ENCODE peak calls at places on chromosome 2, in four cellular contexts. H is sigmoid colon, Y is IMR-90, W is mammary epithelial cell. E is an unnamed sample.
A peak's percentile ranks its signal among the peaks of the same experiment; 100 is the strongest.

GRCh38 chr2:238220892-238221521 is 17.5 kb upstream of the ILKAP start:
- DNase-seq in W (peak; percentile 32), H (no peak), Y (no peak), E (no peak)

GRCh38 chr2:182540236-182540635 is 113.4 kb upstream of the PDE1A start:
- DNase-seq in Y (no peak), H (no peak), W (no peak), E (no peak)

GRCh38 chr2:190860985-190861721 is 19.5 kb upstream of the GLS start:
- DNase-seq in W (peak; percentile 48), H (no peak), Y (peak; percentile 73), E (no peak)

GRCh38 chr2:86383844-86384243 is 46.4 kb upstream of the REEP1 start:
- DNase-seq in W (peak; percentile 40), H (no peak), Y (peak; percentile 73), E (no peak)

GRCh38 chr2:240792658-240793312 is 27.2 kb downstream of the KIF1A start:
- DNase-seq in W (no peak), Y (no peak), H (peak; percentile 56), E (no peak)

GRCh38 chr2:44802409-44803099 is 138.9 kb upstream of the SIX3 start:
- DNase-seq in H (no peak), W (no peak), Y (no peak), E (no peak)

GRCh38 chr2:239774142-239774462 is 251.0 kb downstream of the NDUFA10 start:
- DNase-seq in Y (no peak), W (no peak), H (peak; percentile 34), E (no peak)

GRCh38 chr2:200087451-200087850 is 132.1 kb downstream of the MAIP1 start:
- DNase-seq in W (no peak), H (no peak), Y (no peak), E (no peak)

GRCh38 chr2:23828986-23829385 is 97.9 kb downstream of the ATAD2B start:
- DNase-seq in H (no peak), Y (peak; percentile 11), W (no peak), E (no peak)

GRCh38 chr2:205024822-205025518 is 479.7 kb downstream of the PARD3B start:
- DNase-seq in H (peak; percentile 77), Y (peak; percentile 98), W (peak; percentile 96), E (peak; percentile 69)

GRCh38 chr2:19361325-19361990 is 3.0 kb upstream of the OSR1 start:
- DNase-seq in W (no peak), Y (no peak), H (peak; percentile 70), E (no peak)

GRCh38 chr2:9770308-9771100 is 72.8 kb upstream of the TAF1B start:
- DNase-seq in W (peak; percentile 73), Y (peak; percentile 71), H (peak; percentile 86), E (no peak)

GRCh38 chr2:18559531-18559930 is 922 bp downstream of the RDH14 start:
- DNase-seq in W (no peak), H (no peak), Y (no peak), E (no peak)

GRCh38 chr2:217338306-217338916 is 478.5 kb upstream of the TNP1 start:
- DNase-seq in W (peak; percentile 31), Y (peak; percentile 96), H (peak; percentile 78), E (peak; percentile 9)

GRCh38 chr2:46188041-46188715 is 109.0 kb upstream of the EPAS1 start:
- DNase-seq in Y (no peak), H (no peak), W (no peak), E (no peak)

GRCh38 chr2:217993055-217993645 is 9.6 kb downstream of the TNS1 start:
- DNase-seq in H (no peak), W (no peak), Y (peak; percentile 95), E (no peak)

GRCh38 chr2:239700946-239701345 is 300.1 kb upstream of the HDAC4 start:
- DNase-seq in Y (no peak), H (no peak), W (no peak), E (no peak)

GRCh38 chr2:13193900-13194299 is 477.2 kb downstream of the TRIB2 start:
- DNase-seq in Y (peak; percentile 16), H (no peak), W (peak; percentile 5), E (no peak)

GRCh38 chr2:79271456-79271855 is 111.9 kb upstream of the REG3A start:
- DNase-seq in H (no peak), W (no peak), Y (no peak), E (no peak)

GRCh38 chr2:65402339-65402738 is 30.1 kb downstream of the SPRED2 start:
- DNase-seq in W (no peak), H (no peak), Y (peak; percentile 39), E (no peak)

DNA sequence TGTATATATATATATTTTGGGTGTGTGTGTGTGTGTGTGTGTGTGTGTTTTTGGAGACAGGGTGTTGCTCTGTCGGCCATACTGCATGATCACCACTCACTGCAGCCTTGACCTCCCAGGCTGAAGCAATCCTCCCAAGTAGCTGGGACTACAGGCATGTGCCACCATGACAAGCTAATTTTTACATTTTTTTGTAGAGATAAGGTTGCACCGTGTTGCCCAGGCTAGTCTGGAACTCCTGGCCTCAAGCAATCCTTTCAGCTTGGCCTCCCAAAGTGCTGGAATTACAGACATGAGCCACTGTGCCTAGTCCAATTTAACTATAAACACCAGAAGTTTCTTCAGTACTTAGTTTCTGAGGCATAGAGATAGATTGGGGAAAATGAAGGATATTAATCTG is 18.3 kb downstream of the LIMS1 start:
- DNase-seq in Y (no peak), H (no peak), W (no peak), E (no peak)
- H3K27ac ChIP-seq in Y (peak overlapping the region; percentile 52), H (peak overlapping the region; percentile 60), W (no peak overlapping the region), E (no peak overlapping the region)

GRCh38 chr2:164420787-164421186 is 200.5 kb downstream of the GRB14 start:
- DNase-seq in H (no peak), Y (no peak), W (no peak), E (no peak)
- H3K9me3 ChIP-seq in H (no peaks in the 10 kb centered on the region), Y (no peaks in the 10 kb centered on the region), W (no peaks in the 10 kb centered on the region), E (no peaks in the 10 kb centered on the region)

GRCh38 chr2:85011098-85011497 is 40.1 kb downstream of the KCMF1 start:
- DNase-seq in H (no peak), W (peak; percentile 37), Y (no peak), E (no peak)
- H3K4me1 ChIP-seq in H (peaks cover 40% of the 10 kb centered on the region), W (peaks cover 36% of the 10 kb centered on the region), Y (peaks cover 19% of the 10 kb centered on the region), E (peaks cover 30% of the 10 kb centered on the region)

GRCh38 chr2:101089942-101090799 is 61.0 kb downstream of the TBC1D8 start:
- DNase-seq in Y (no peak), W (no peak), H (no peak), E (no peak)

GRCh38 chr2:101083613-101084012 is 67.6 kb downstream of the TBC1D8 start:
- DNase-seq in H (no peak), W (no peak), Y (no peak), E (no peak)

GRCh38 chr2:101082993-101083392 is 68.2 kb downstream of the TBC1D8 start:
- DNase-seq in W (no peak), H (no peak), Y (no peak), E (no peak)

GRCh38 chr2:101089419-101089818 is 61.8 kb downstream of the TBC1D8 start:
- DNase-seq in H (no peak), W (no peak), Y (no peak), E (no peak)

DNA sequence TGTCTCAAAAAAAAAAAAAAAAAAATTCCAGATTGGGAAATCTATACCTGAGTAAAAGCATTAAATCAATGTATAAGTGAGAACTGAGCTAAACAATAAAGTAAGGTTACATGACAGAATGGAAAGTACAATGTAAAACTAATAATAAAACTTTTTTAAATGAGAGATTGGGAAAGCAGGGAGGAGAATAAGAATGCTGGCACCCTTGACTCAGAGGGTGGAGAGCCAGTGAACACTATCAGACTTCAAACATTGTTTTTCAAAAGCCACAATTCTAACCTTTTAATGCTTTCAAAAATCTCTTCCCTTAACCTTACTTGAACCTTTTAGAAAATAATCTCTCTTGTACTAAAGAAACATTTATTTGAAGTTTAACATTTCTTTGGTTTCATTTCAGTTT is 63.5 kb downstream of the TBC1D8 start:
- DNase-seq in W (peak; percentile 24), H (no peak), Y (no peak), E (no peak)
- H3K27ac ChIP-seq in W (no peak overlapping the region), H (no peak overlapping the region), Y (no peak overlapping the region), E (no peak overlapping the region)